ENCODE peak calls at places on chromosomes 7 and 10, in four cellular contexts. P is heart right ventricle; F is CD4-positive, alpha-beta T cell; N is AG04450. W is an unnamed sample.
A peak's percentile ranks its signal among the peaks of the same experiment; 100 is the strongest.

GRCh38 chr7:107113866-107114265 is 54.9 kb upstream of the HBP1 start:
- DNase-seq in P (no peak), F (no peak), N (no peak), W (no peak)

GRCh38 chr7:100167912-100168323 is 499 bp downstream of the GAL3ST4 start:
- DNase-seq in P (no peak), F (no peak), N (no peak), W (no peak)

GRCh38 chr10:23171232-23171876 is 20.8 kb upstream of the PTF1A start:
- DNase-seq in P (no peak), F (no peak), N (no peak), W (no peak)

GRCh38 chr7:37265006-37265405 is 183.7 kb downstream of the ELMO1 start:
- DNase-seq in P (no peak), F (no peak), N (no peak), W (no peak)

GRCh38 chr10:29130190-29130673 is 158.6 kb upstream of the LYZL1 start:
- DNase-seq in P (no peak), F (no peak), N (no peak), W (no peak)

GRCh38 chr10:60192986-60193385 is 196.7 kb downstream of the ANK3 start:
- DNase-seq in P (no peak), F (no peak), N (no peak), W (no peak)

GRCh38 chr7:45922810-45923209 is 1.7 kb upstream of the IGFBP3 start:
- DNase-seq in P (peak; percentile 29), F (no peak), N (no peak), W (no peak)

GRCh38 chr10:49688920-49689319 is 9.5 kb downstream of the C10orf53 start:
- DNase-seq in P (no peak), F (no peak), N (no peak), W (no peak)

GRCh38 chr10:69685802-69686585 is 55.9 kb downstream of the FAM241B start:
- DNase-seq in P (peak; percentile 68), F (no peak), N (no peak), W (no peak)

GRCh38 chr7:141920281-141920680 is 4.1 kb downstream of the OR9A4 start:
- DNase-seq in P (no peak), F (no peak), N (no peak), W (no peak)

GRCh38 chr10:287814-288213 is 152.6 kb downstream of the ZMYND11 start:
- DNase-seq in P (no peak), F (no peak), N (no peak), W (peak; percentile 41)

GRCh38 chr7:42262907-42263466 is 26.0 kb upstream of the GLI3 start:
- DNase-seq in P (peak; percentile 36), F (no peak), N (peak; percentile 15), W (no peak)

GRCh38 chr10:84352251-84352842 is 24.0 kb downstream of the CCSER2 start:
- DNase-seq in P (peak; percentile 51), F (peak; percentile 45), N (no peak), W (peak; percentile 60)

GRCh38 chr7:124275411-124275810 is 242.5 kb upstream of the TMEM229A start:
- DNase-seq in P (no peak), F (no peak), N (peak; percentile 7), W (no peak)

GRCh38 chr7:43394441-43395130 is 188.3 kb upstream of the STK17A start:
- DNase-seq in P (no peak), F (no peak), N (no peak), W (no peak)

GRCh38 chr7:140326116-140326928 is 72.0 kb downstream of the SLC37A3 start:
- DNase-seq in P (peak; percentile 71), F (peak; percentile 36), N (peak; percentile 39), W (no peak)

GRCh38 chr10:7952251-7952650 is 102.2 kb upstream of the GATA3 start:
- DNase-seq in P (no peak), F (no peak), N (no peak), W (no peak)

GRCh38 chr7:27994639-27995038 is 186.0 kb downstream of the JAZF1 start:
- DNase-seq in P (no peak), F (no peak), N (no peak), W (no peak)

GRCh38 chr10:48897438-48897790 is 42.2 kb downstream of the LRRC18 start:
- DNase-seq in P (no peak), F (no peak), N (no peak), W (no peak)

GRCh38 chr7:107396081-107396480 is 73.8 kb upstream of the GPR22 start:
- DNase-seq in P (no peak), F (no peak), N (no peak), W (no peak)

GRCh38 chr7:109343662-109344061 is 774.0 kb downstream of the DNAJB9 start:
- DNase-seq in P (no peak), F (no peak), N (no peak), W (no peak)

GRCh38 chr7:155660059-155660757 is 15.7 kb downstream of the RBM33 start:
- DNase-seq in P (no peak), F (no peak), N (no peak), W (no peak)

GRCh38 chr7:38950309-38950708 is 27.4 kb upstream of the POU6F2 start:
- DNase-seq in P (no peak), F (no peak), N (no peak), W (no peak)

GRCh38 chr10:18043148-18043547 is 91.4 kb downstream of the SLC39A12 start:
- DNase-seq in P (no peak), F (no peak), N (peak; percentile 21), W (no peak)

GRCh38 chr7:15305002-15305600 is 256.7 kb downstream of the AGMO start:
- DNase-seq in P (peak; percentile 53), F (no peak), N (peak; percentile 15), W (no peak)

GRCh38 chr7:27098493-27099223 is 2.9 kb upstream of the HOXA1 start:
- DNase-seq in P (no peak), F (no peak), N (no peak), W (no peak)

GRCh38 chr10:46239247-46239646 is 47.5 kb upstream of the ANTXRL start:
- DNase-seq in P (no peak), F (no peak), N (no peak), W (no peak)

GRCh38 chr10:71431216-71431944 is 34.7 kb downstream of the CDH23 start:
- DNase-seq in P (no peak), F (no peak), N (no peak), W (no peak)

GRCh38 chr7:37379546-37379945 is 69.1 kb downstream of the ELMO1 start:
- DNase-seq in P (no peak), F (no peak), N (no peak), W (no peak)

GRCh38 chr7:17152698-17153097 is 145.8 kb upstream of the AHR start:
- DNase-seq in P (no peak), F (no peak), N (no peak), W (no peak)

GRCh38 chr7:91953618-91954017 is 13.0 kb downstream of the AKAP9 start:
- DNase-seq in P (no peak), F (no peak), N (no peak), W (no peak)

GRCh38 chr10:69090687-69091450 is 3.0 kb downstream of the SRGN start:
- DNase-seq in P (no peak), F (no peak), N (no peak), W (no peak)

GRCh38 chr7:43721193-43721806 is 8.0 kb downstream of the COA1 start:
- DNase-seq in P (peak; percentile 16), F (no peak), N (no peak), W (no peak)

GRCh38 chr10:102779680-102780079 is 35.9 kb downstream of the WBP1L start:
- DNase-seq in P (peak; percentile 38), F (no peak), N (no peak), W (no peak)

GRCh38 chr7:57819491-57819981 is 369.6 kb downstream of the ZNF716 start:
- DNase-seq in P (no peak), F (no peak), N (no peak), W (no peak)
- H3K9me3 ChIP-seq in P (peaks cover 5% of the 10 kb centered on the region), F (peaks cover 10% of the 10 kb centered on the region), N (peaks cover 63% of the 10 kb centered on the region), W (peaks cover 10% of the 10 kb centered on the region)

GRCh38 chr10:78025685-78026364 is 3.5 kb downstream of the POLR3A start:
- DNase-seq in P (no peak), F (no peak), N (no peak), W (no peak)
- H3K27ac ChIP-seq in P (no peak overlapping the region), F (no peak overlapping the region), N (peak overlapping the region; percentile 57), W (no peak overlapping the region)

DNA sequence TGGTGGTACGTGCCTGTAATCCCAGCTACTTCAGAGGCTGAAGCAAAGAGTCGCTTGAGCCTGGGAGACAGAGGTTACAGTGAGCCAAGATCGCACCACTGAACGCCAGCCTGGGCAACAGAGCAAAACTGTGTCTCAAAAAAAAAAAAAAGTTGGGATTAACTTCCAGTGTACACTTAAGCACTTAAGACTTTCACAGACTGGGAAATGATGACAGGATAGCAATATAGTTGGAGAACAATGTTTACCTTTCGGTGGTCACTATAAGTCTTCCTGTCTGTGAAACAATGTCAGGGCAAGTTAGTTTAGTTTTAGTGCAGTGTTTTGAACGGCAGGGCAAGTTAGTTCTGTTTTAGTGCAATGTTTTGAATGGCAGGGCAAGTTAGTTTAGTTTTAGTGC is 130.2 kb downstream of the TPST1 start:
- DNase-seq in P (no peak), F (no peak), N (no peak), W (no peak)
- H3K9me3 ChIP-seq in P (peaks cover 8% of the 10 kb centered on the region), F (peaks cover 23% of the 10 kb centered on the region), N (no peaks in the 10 kb centered on the region), W (no peaks in the 10 kb centered on the region)

GRCh38 chr7:93921190-93921585 is 347 bp upstream of the GNG11 start:
- DNase-seq in P (no peak), F (no peak), N (no peak), W (no peak)

GRCh38 chr7:93923291-93923690 is 1.8 kb downstream of the GNG11 start:
- DNase-seq in P (no peak), F (no peak), N (no peak), W (no peak)

GRCh38 chr7:93926800-93927199 is 5.3 kb downstream of the GNG11 start:
- DNase-seq in P (no peak), F (no peak), N (no peak), W (no peak)

GRCh38 chr7:93921607-93922446 is at the start of gene GNG11:
- DNase-seq in P (peak; percentile 87), F (no peak), N (no peak), W (peak; percentile 5)

DNA sequence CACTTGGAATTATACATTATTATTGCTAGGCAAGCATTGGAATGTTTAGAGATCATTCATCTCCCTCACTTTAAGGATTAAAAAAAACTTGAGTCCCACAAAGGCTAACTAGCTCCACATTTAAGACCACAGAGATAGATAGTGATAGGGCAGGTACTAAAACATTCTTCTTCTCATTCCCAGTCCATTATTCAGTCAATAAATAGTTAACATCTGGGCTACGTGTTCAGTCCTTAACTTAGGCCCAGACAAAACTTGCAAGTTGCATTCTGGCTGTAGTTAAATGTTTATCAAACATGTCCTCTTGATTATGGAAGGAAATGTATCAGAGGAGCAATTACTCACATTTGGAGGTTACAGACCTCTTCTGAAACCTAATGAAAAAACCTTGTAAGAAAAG is 2.4 kb downstream of the GNG11 start:
- DNase-seq in P (no peak), F (no peak), N (no peak), W (no peak)
- H3K27ac ChIP-seq in P (peak overlapping the region; percentile 90), F (no peak overlapping the region), N (no peak overlapping the region), W (no peak overlapping the region)